ENCODE peak calls at places on chromosomes 2 and 18, in six cellular contexts. C is left cardiac atrium, D is A172, O is activated gamma-delta T cell treated with Interleukin-2 at 50 U/mL for 16 hours, A is AG08395, M is NCI-H1105 treated with DMSO at 0.1 percent for 48 hours. S is an unnamed sample.

GRCh38 chr2:12296915-12297314 is 419.8 kb upstream of the TRIB2 start:
- DNase-seq in D (no peak), A (no peak), M (no peak), O (no peak), C (no peak), S (no peak)

GRCh38 chr2:215960825-215961224 is 52.5 kb downstream of the MREG start:
- DNase-seq in D (no peak), A (no peak), C (no peak), O (no peak), M (no peak), S (no peak)

GRCh38 chr18:21703241-21703820 is 1.2 kb downstream of the ABHD3 start:
- DNase-seq in C (no peak), D (peak), O (peak), M (peak), A (no peak), S (peak)

GRCh38 chr2:21251216-21251971 is 127.6 kb downstream of the TDRD15 start:
- DNase-seq in M (peak), C (no peak), D (no peak), O (no peak), A (no peak), S (no peak)

GRCh38 chr18:62564044-62564443 is 41.2 kb downstream of the ZCCHC2 start:
- DNase-seq in M (no peak), O (no peak), C (no peak), D (no peak), A (no peak), S (no peak)

GRCh38 chr18:50097702-50098101 is 97.2 kb downstream of the MYO5B start:
- DNase-seq in D (no peak), C (no peak), O (no peak), M (no peak), A (peak), S (no peak)

GRCh38 chr2:241803387-241804325 is 5.3 kb upstream of the NEU4 start:
- DNase-seq in M (peak), O (peak), C (peak), A (peak), D (no peak), S (peak)

GRCh38 chr2:85237849-85238570 is 89.8 kb downstream of the TGOLN2 start:
- DNase-seq in A (no peak), D (no peak), C (no peak), M (no peak), O (no peak), S (no peak)

GRCh38 chr2:159226059-159226461 is 60.4 kb downstream of the WDSUB1 start:
- DNase-seq in O (peak), M (peak), A (peak), D (peak), C (no peak), S (no peak)

GRCh38 chr2:121634354-121635307 is 14.6 kb downstream of the CLASP1 start:
- DNase-seq in A (peak), D (peak), M (peak), C (no peak), O (no peak), S (no peak)

GRCh38 chr2:237601453-237602116 is 11.1 kb upstream of the RAB17 start:
- DNase-seq in D (no peak), C (no peak), O (no peak), M (no peak), A (no peak), S (no peak)

GRCh38 chr18:77124452-77124922 is 8.1 kb downstream of the MBP start:
- DNase-seq in M (no peak), C (no peak), D (no peak), A (no peak), O (peak), S (no peak)

GRCh38 chr18:43213816-43214215 is 63.5 kb downstream of the SYT4 start:
- DNase-seq in O (no peak), A (no peak), D (no peak), M (no peak), C (no peak), S (no peak)

GRCh38 chr2:239299218-239299939 is 101.4 kb downstream of the HDAC4 start:
- DNase-seq in M (no peak), O (no peak), A (no peak), C (peak), D (no peak), S (no peak)

GRCh38 chr2:8189316-8189715 is 492.5 kb upstream of the ID2 start:
- DNase-seq in C (no peak), A (no peak), O (no peak), M (no peak), D (no peak), S (no peak)

GRCh38 chr18:48813833-48814489 is 136.8 kb downstream of the SMAD7 start:
- DNase-seq in O (peak), M (no peak), C (peak), A (no peak), D (no peak), S (peak)

GRCh38 chr2:67516358-67516757 is 119.2 kb downstream of the ETAA1 start:
- DNase-seq in A (no peak), C (no peak), M (no peak), O (no peak), D (no peak), S (no peak)

GRCh38 chr2:40488927-40489677 is 37.2 kb upstream of the SLC8A1 start:
- DNase-seq in A (peak), D (peak), M (no peak), O (no peak), C (no peak), S (peak)

GRCh38 chr2:64398730-64399129 is 55.2 kb upstream of the LGALSL start:
- DNase-seq in D (no peak), A (no peak), O (no peak), M (no peak), C (no peak), S (no peak)

GRCh38 chr2:10742666-10743065 is 21.2 kb downstream of the ATP6V1C2 start:
- DNase-seq in D (no peak), M (no peak), C (no peak), A (no peak), O (no peak), S (no peak)

GRCh38 chr2:15253817-15254216 is 307.3 kb downstream of the NBAS start:
- DNase-seq in M (no peak), C (no peak), D (no peak), O (no peak), A (no peak), S (no peak)

S was measured in naive thymus-derived CD4-positive, alpha-beta T cell.